ENCODE peak calls at places on chromosomes 2 and 18, in five cellular contexts. I is stimulated activated CD4-positive, alpha-beta T cell treated with anti-CD3 and anti-CD28 coated beads, Interleukin-2, amount 100 ng/mL, for 48 hours; T is HCT116; R is breast epithelium; M is hippocampal formation. L is an unnamed sample.

GRCh38 chr18:46250084-46250811 is 146.1 kb downstream of the HAUS1 start:
- DNase-seq in I (peak), T (peak), R (peak), M (no peak), L (no peak)

GRCh38 chr2:69238449-69239031 is 148.5 kb downstream of the GFPT1 start:
- DNase-seq in I (no peak), T (no peak), R (no peak), M (no peak), L (no peak)

GRCh38 chr2:121561617-121562268 is 31.1 kb downstream of the RNU4ATAC start:
- DNase-seq in I (no peak), T (no peak), R (no peak), M (no peak), L (no peak)

GRCh38 chr2:70984228-70984575 is 5.8 kb downstream of the ANKRD53 start:
- DNase-seq in I (no peak), T (no peak), R (peak), M (no peak), L (no peak)

GRCh38 chr2:32715391-32715841 is 87.6 kb downstream of the TTC27 start:
- DNase-seq in I (no peak), T (no peak), R (no peak), M (no peak), L (no peak)

GRCh38 chr2:74530239-74531161 is 767 bp downstream of the HTRA2 start:
- DNase-seq in I (no peak), T (no peak), R (no peak), M (no peak), L (peak)

GRCh38 chr2:99485824-99486223 is 4.0 kb downstream of the REV1 start:
- DNase-seq in I (no peak), T (no peak), R (no peak), M (no peak), L (peak)

GRCh38 chr2:106030287-106031268 is 163.5 kb downstream of the UXS1 start:
- DNase-seq in I (peak), T (no peak), R (peak), M (peak), L (no peak)

GRCh38 chr18:46042571-46043123 is 29.4 kb downstream of the PSTPIP2 start:
- DNase-seq in I (no peak), T (no peak), R (peak), M (no peak), L (no peak)

GRCh38 chr2:240127911-240128607 is 8.0 kb downstream of the COPS9 start:
- DNase-seq in I (no peak), T (no peak), R (no peak), M (no peak), L (no peak)

GRCh38 chr2:76193098-76193497 is 482.4 kb upstream of the GCFC2 start:
- DNase-seq in I (no peak), T (no peak), R (no peak), M (no peak), L (no peak)

GRCh38 chr2:74911061-74911460 is 47.4 kb upstream of the POLE4 start:
- DNase-seq in I (no peak), T (no peak), R (no peak), M (no peak), L (no peak)

GRCh38 chr18:34697233-34697632 is 12.9 kb upstream of the DTNA start:
- DNase-seq in I (no peak), T (no peak), R (no peak), M (no peak), L (no peak)

GRCh38 chr2:17538844-17539554 is 1.5 kb upstream of the VSNL1 start:
- DNase-seq in I (no peak), T (peak), R (peak), M (no peak), L (peak)

GRCh38 chr18:33440011-33440383 is 524 bp downstream of the CCDC178 start:
- DNase-seq in I (no peak), T (no peak), R (no peak), M (peak), L (peak)

GRCh38 chr18:57744211-57744694 is 58.9 kb downstream of the ATP8B1 start:
- DNase-seq in I (no peak), T (no peak), R (no peak), M (no peak), L (no peak)